ENCODE peak calls at places on chromosome 9, in eight cellular contexts. L is left ventricle myocardium inferior, Z is WTC11, F is heart right ventricle, X is cardiac muscle cell, W is epithelial cell of esophagus, I is spleen, K is GM20000. G is an unnamed sample.
A peak's percentile ranks its signal among the peaks of the same experiment; 100 is the strongest.

GRCh38 chr9:110214553-110214952 is 6.6 kb upstream of the C9orf152 start:
- DNase-seq in L (no peak), Z (no peak), F (no peak), X (no peak), W (no peak), I (no peak), K (no peak), G (no peak)

GRCh38 chr9:111630182-111631070 is 708 bp upstream of the DNAJC25 start:
- DNase-seq in L (no peak), Z (no peak), F (no peak), X (no peak), W (no peak), I (peak; percentile 78), K (no peak), G (no peak)

GRCh38 chr9:114516913-114517312 is 11.6 kb upstream of the WHRN start:
- DNase-seq in L (no peak), Z (no peak), F (no peak), X (no peak), W (peak; percentile 63), I (no peak), K (no peak), G (no peak)

GRCh38 chr9:109903515-109904138 is 123.6 kb downstream of the PALM2AKAP2 start:
- DNase-seq in L (peak; percentile 29), Z (peak; percentile 59), F (peak; percentile 28), X (peak; percentile 66), W (peak; percentile 81), I (no peak), K (peak; percentile 60), G (no peak)

GRCh38 chr9:97567894-97568202 is 65.3 kb downstream of the TSTD2 start:
- DNase-seq in L (no peak), Z (no peak), F (no peak), X (no peak), W (no peak), I (no peak), K (no peak), G (no peak)

GRCh38 chr9:105842023-105842644 is 147.8 kb downstream of the TMEM38B start:
- DNase-seq in L (no peak), Z (peak; percentile 34), F (no peak), X (peak; percentile 57), W (peak; percentile 47), I (no peak), K (peak; percentile 47), G (no peak)

GRCh38 chr9:105290401-105290800 is 46.0 kb downstream of the SLC44A1 start:
- DNase-seq in L (no peak), Z (no peak), F (no peak), X (no peak), W (peak; percentile 91), I (no peak), K (no peak), G (no peak)

GRCh38 chr9:113564804-113565237 is 101.3 kb downstream of the RGS3 start:
- DNase-seq in L (peak; percentile 69), Z (peak; percentile 64), F (peak; percentile 73), X (peak; percentile 66), W (peak; percentile 73), I (peak; percentile 80), K (no peak), G (no peak)

GRCh38 chr9:34513567-34514214 is 9.1 kb downstream of the ENHO start:
- DNase-seq in L (no peak), Z (peak; percentile 72), F (no peak), X (peak; percentile 79), W (no peak), I (no peak), K (no peak), G (no peak)

DNA sequence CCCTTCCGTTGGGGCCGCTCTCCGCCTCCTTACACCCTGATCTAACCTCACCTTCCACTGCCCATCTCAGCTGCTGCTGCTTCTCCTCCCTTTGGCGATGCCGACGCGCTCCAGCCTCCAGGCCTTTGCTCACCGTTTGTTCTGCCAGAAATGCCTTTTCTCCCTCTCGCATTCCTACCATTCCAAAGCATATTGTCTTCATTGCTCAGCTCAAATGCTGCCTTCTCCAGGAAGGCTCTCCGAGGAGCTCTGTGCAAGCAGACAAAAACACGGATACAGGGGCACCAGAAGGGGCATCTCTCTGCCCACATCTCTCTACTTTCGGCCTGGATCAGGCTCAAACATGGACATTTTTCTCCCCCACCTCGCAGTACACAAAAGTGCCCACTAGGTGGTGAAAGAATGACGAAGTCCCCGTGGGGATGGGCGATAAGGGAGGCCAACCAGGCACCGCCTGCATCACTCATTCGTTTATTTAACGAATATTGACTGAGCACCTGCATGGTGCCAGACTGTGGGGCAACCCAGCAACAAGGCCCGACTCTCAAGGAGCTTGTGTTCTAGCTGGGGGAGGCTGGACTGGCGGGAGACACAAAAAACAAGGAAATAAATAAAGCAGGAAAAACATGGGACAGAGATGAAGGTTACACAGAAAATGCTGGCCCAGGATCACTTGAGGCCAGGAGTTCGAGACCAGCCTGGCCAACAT is 7.3 kb upstream of the GRHPR start:
- DNase-seq in L (peak; percentile 51), Z (peak; percentile 75), F (no peak), X (peak; percentile 75), W (peak; percentile 76), I (peak; percentile 80), K (peak; percentile 67), G (peak; percentile 55)
- TF ChIP-seq CTCF in L (peak; percentile 90), Z (peak; percentile 67), F (peak; percentile 84), X (peak; percentile 89), W (peak; percentile 86), I (peak; percentile 88), K (peak; percentile 73), G (peak; percentile 84)

GRCh38 chr9:21251162-21251561 is 11.4 kb upstream of the IFNA14 start:
- DNase-seq in L (no peak), Z (no peak), F (no peak), X (no peak), W (no peak), I (no peak), K (no peak), G (no peak)

GRCh38 chr9:21251638-21252037 is 11.8 kb upstream of the IFNA14 start:
- DNase-seq in L (no peak), Z (no peak), F (no peak), X (peak; percentile 8), W (no peak), I (no peak), K (no peak), G (no peak)

GRCh38 chr9:21255538-21256212 is 15.9 kb upstream of the IFNA14 start:
- DNase-seq in L (no peak), Z (no peak), F (no peak), X (no peak), W (no peak), I (no peak), K (no peak), G (no peak)

DNA sequence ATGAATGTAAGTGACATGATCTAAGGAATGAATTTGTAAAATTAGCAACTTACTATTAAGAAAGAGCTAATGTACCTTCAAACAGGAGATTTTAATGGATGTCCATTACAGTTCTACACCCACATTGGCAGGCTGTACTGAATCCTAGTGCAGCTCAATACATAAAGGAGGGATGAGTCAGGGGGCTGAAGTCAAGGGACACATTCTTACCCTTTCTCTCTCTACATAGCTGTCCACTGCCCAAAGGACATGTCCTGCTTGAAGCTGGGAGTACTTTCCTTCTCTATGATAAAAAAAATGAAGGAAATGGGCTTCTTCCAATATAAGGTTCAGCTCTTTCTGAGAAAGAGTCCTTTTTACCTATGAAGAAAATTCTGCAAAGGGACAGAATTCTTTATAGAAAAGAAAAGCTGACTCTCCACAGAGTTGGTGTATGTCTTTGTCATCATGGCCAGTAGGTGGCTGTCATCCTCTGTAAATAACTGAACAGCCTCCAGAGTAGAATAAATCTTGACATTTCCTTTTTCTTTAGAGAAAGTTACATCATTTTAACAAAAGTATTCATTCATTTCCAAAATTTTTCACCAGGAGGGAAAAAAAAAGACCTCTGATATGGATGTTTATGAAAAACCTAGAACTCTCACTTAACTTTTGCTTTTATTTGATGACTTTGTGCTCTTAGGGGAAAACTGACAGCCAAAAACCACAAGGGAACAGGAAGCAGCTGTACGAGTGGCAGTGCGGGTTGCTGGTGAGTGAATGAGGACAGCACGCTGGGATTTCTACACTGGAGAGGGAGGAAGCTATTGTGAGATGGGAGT is 13.1 kb upstream of the IFNA14 start:
- DNase-seq in L (peak; percentile 24), Z (peak; percentile 21), F (no peak), X (peak; percentile 22), W (peak; percentile 45), I (peak; percentile 67), K (peak; percentile 40), G (no peak)
- TF ChIP-seq CTCF in L (peak; percentile 54), Z (peak; percentile 35), F (peak; percentile 39), X (peak; percentile 41), W (peak; percentile 69), I (peak; percentile 64), K (peak; percentile 37), G (peak; percentile 45)

DNA sequence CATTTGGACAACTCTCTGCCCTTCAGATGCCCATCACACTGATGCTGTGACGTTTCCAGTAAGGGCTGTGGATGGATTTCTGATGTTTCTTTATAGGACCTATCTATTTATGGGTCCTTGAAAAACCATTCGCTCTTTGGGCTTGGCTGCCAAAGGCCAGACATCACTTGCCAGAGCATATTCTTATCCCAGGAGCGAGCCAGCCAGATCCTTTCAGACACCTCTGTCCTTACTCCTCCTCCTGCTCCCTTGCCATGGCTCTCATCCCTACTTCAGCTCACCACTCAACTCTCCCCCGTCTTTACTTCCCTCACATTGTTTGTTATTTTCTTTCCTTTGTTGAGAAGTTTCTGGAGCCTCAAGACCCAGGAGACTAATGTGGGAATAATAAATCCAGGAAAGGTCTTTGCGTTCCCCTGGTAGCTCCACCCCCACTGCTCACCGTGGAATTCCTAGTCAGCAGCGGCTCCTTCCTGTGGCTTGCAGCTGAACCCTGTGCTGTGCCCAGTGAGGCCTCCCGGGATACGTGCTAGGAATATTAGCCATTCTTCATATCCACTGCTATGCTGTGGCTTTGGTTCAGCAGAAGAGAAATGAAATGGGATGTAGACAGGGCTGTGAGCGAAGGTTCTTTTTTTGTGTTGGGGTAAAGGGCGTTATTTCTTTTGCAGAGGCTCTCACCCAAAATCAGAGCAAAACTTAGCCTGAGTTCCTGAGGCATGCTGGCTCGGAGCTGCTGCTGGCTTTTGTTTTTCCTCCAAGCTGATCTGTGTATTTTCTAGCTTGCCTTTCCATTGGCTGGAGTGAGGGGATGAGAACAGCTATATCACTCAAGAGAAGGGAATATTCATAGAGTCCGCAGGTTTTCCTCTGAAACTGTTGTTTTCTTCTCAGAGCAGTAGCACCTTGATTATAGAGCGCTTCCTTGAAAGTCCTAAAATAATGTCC is 171.1 kb downstream of the SAXO1 start:
- DNase-seq in L (peak; percentile 35), Z (peak; percentile 38), F (peak; percentile 28), X (peak; percentile 27), W (no peak), I (no peak), K (no peak), G (no peak)
- TF ChIP-seq CTCF in L (peak; percentile 31), Z (no peak), F (peak; percentile 6), X (peak; percentile 29), W (no peak), I (no peak), K (no peak), G (no peak)

DNA sequence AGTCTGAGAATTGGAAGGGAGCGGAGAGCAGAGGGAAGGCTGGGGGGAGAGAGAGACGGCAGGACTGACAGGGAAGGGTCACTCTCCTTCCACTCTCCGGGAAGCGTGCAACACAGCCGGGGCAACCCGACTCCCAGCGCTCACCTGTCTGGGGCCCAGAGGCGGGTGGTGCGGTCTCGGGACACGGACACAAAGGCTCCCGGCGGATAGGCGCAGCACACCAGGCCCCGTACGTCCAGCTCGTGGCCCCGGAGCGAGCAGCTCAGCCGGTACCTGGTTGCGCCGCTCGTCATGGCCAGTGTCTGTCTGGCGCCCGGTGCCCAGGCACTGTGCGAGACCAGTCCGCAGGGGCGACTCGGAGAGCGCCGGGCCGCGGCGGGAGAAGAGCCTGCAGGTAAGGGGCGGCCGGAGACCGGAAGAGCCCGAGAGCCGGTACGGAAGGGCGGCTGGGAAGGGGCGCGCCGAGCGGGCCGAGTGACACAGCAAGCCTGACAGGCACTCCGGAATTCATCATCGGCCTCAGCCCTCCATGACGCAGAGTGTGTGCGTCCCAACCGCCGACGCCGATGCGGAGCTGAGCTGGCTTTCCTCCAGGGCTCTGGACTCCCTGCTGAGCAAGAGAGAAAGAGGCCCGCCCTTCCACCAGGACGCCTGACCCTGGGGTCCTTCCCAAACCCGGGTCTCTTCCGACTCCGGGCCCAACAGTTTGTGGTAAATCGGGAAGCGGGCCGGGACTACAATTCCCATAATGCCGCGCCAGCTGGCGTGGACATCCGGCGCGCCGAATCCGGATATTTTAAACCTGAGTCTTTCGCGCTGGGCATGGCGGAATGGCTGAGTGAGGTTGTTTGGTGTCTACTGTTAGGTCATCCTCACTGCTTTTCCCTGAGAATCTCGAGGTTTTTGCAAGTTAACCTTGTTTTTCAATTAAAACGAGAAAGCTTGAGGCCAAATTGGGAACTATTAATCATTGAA is at the start of gene PLAA:
- DNase-seq in L (peak; percentile 87), Z (peak; percentile 87), F (peak; percentile 85), X (peak; percentile 94), W (peak; percentile 96), I (peak; percentile 98), K (peak; percentile 91), G (peak; percentile 87)
- TF ChIP-seq CTCF in L (peak; percentile 42), Z (no peak), F (no peak), X (no peak), W (peak; percentile 12), I (peak; percentile 25), K (no peak), G (no peak)